ENCODE peak calls at places on chromosomes 11 and 22, in four cellular contexts. Q, U, L and S are unnamed samples.

GRCh38 chr11:87778341-87778740 is 396.9 kb downstream of the RAB38 start:
- DNase-seq in Q (no peak), U (no peak), L (no peak), S (no peak)

GRCh38 chr22:41478891-41479521 is 10.1 kb downstream of the ACO2 start:
- DNase-seq in Q (no peak), U (no peak), L (no peak), S (no peak)

GRCh38 chr22:34070051-34070450 is 149.8 kb upstream of the LARGE1 start:
- DNase-seq in Q (no peak), U (no peak), L (no peak), S (no peak)

GRCh38 chr22:28969401-28970168 is 86.2 kb downstream of the ZNRF3 start:
- DNase-seq in Q (no peak), U (no peak), L (no peak), S (no peak)

GRCh38 chr22:23549198-23549595 is 30.9 kb downstream of the IGLL1 start:
- DNase-seq in Q (no peak), U (no peak), L (no peak), S (no peak)

GRCh38 chr11:123454060-123454651 is 24.1 kb downstream of the GRAMD1B start:
- DNase-seq in Q (no peak), U (peak; percentile 97), L (no peak), S (no peak)

GRCh38 chr22:49966041-49966715 is 5.6 kb downstream of the PIM3 start:
- DNase-seq in Q (no peak), U (no peak), L (no peak), S (no peak)

GRCh38 chr22:18070041-18070440 is 7.7 kb upstream of the PEX26 start:
- DNase-seq in Q (no peak), U (no peak), L (no peak), S (no peak)

GRCh38 chr11:111840143-111840542 is 31.2 kb downstream of the ALG9 start:
- DNase-seq in Q (no peak), U (no peak), L (peak; percentile 93), S (no peak)

GRCh38 chr11:64710418-64711137 is 12.4 kb downstream of the NRXN2 start:
- DNase-seq in Q (no peak), U (no peak), L (no peak), S (no peak)

GRCh38 chr11:15852179-15852578 is 504.2 kb downstream of the SOX6 start:
- DNase-seq in Q (peak; percentile 21), U (peak; percentile 27), L (peak; percentile 13), S (no peak)

GRCh38 chr11:119107538-119108150 is 500 bp downstream of the C2CD2L start:
- DNase-seq in Q (peak; percentile 16), U (no peak), L (no peak), S (no peak)

GRCh38 chr22:40572976-40573375 is 63.5 kb downstream of the MRTFA start:
- DNase-seq in Q (no peak), U (no peak), L (no peak), S (no peak)

GRCh38 chr22:37633082-37633692 is 6.3 kb upstream of the SH3BP1 start:
- DNase-seq in Q (no peak), U (no peak), L (no peak), S (no peak)

GRCh38 chr11:44036811-44037657 is 10.7 kb upstream of the ACCSL start:
- DNase-seq in Q (peak; percentile 57), U (peak; percentile 72), L (peak; percentile 63), S (peak; percentile 80)

GRCh38 chr22:38707346-38707745 is 1.6 kb downstream of the GTPBP1 start:
- DNase-seq in Q (no peak), U (peak; percentile 61), L (peak; percentile 80), S (no peak)

GRCh38 chr11:18064450-18065048 is 18.5 kb upstream of the TPH1 start:
- DNase-seq in Q (no peak), U (no peak), L (no peak), S (no peak)

GRCh38 chr11:34143048-34143447 is 37.6 kb downstream of the NAT10 start:
- DNase-seq in Q (no peak), U (no peak), L (no peak), S (no peak)

GRCh38 chr22:46480396-46480795 is 57.0 kb downstream of the CELSR1 start:
- DNase-seq in Q (no peak), U (no peak), L (no peak), S (no peak)

GRCh38 chr11:17597770-17598169 is 50.7 kb downstream of the OTOG start:
- DNase-seq in Q (no peak), U (no peak), L (no peak), S (no peak)

GRCh38 chr22:20516399-20516798 is 9.0 kb downstream of the MED15 start:
- DNase-seq in Q (no peak), U (no peak), L (no peak), S (no peak)

GRCh38 chr11:44454686-44455085 is 110.8 kb upstream of the CD82 start:
- DNase-seq in Q (no peak), U (no peak), L (no peak), S (no peak)

GRCh38 chr22:26845016-26845728 is 187.8 kb downstream of the MIAT start:
- DNase-seq in Q (no peak), U (no peak), L (no peak), S (no peak)

GRCh38 chr22:24444729-24445466 is 17.5 kb downstream of the ADORA2A start:
- DNase-seq in Q (peak; percentile 28), U (no peak), L (no peak), S (no peak)

GRCh38 chr11:100876826-100877545 is 189.9 kb downstream of the ARHGAP42 start:
- DNase-seq in Q (no peak), U (peak; percentile 27), L (no peak), S (no peak)

GRCh38 chr11:112439614-112440013 is 179.0 kb upstream of the PLET1 start:
- DNase-seq in Q (no peak), U (no peak), L (no peak), S (no peak)

DNA sequence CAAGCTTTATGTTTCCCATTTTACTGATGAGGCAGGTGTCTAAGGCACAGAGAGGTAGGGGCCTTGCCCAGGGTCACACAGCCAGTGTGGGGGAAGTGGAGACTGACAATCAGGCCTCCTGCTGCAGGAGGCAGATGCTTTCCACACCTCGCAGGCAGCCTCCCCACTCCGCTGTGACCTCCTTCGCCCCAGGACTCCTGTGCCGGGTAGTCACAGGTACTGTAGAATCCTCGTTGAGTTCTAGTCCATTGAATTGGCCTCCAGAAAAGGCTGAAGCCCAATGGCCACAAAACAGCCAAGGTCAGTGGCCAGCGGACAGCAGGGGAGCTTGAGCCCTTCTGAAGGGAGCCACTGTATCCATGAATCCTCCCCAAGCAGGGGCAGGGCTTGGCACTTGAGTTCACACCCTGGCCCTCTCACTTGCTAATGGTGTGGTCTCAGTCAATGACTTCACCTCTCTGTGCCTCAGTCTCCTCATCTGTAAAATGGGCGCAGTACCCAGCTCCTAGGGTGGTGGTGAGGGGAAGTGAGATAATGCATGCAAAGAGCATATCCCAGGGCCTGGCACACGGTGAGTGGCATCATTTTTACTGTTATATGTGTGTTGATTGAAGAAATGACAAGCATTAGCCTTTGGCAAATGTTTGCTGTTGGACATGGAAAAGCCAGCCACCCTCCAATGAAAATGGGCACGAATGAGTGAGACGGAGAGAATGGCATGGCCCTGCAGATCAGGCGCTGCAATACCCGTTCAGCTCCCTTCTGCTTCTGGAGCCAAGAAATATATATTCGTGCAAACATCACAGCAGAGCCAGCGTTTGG is 1.2 kb upstream of the FXYD2 start:
- DNase-seq in Q (no peak), U (no peak), L (no peak), S (no peak)
- TF ChIP-seq RNF2 in Q (no peak), U (no peak), L (no peak), S (no peak)

DNA sequence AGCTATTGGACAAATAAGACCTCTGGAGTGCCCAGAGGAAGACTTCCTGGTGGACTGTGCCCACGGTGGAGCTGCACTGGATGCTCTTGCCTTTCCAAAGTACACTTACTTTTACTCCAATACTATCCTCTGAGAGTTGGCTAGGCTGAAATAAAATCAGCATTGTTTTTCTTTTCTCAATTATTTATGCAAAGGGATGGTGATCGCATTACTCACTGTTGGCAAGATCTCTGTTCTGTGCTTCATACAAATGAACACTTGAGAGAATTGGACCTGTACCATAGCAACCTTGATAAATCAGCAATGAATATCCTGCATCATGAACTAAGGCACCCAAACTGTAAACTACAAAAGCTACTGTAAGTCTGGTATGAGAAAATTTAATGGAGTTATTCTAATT is 26.2 kb downstream of the NLRP14 start:
- DNase-seq in Q (no peak), U (no peak), L (no peak), S (no peak)
- TF ChIP-seq RNF2 in Q (no peak), U (no peak), L (no peak), S (no peak)

GRCh38 chr11:69001301-69002081 is 11.6 kb downstream of the MRGPRF start:
- DNase-seq in Q (no peak), U (no peak), L (no peak), S (no peak)
- TF ChIP-seq RNF2 in Q (no peak), U (no peak), L (no peak), S (no peak)

DNA sequence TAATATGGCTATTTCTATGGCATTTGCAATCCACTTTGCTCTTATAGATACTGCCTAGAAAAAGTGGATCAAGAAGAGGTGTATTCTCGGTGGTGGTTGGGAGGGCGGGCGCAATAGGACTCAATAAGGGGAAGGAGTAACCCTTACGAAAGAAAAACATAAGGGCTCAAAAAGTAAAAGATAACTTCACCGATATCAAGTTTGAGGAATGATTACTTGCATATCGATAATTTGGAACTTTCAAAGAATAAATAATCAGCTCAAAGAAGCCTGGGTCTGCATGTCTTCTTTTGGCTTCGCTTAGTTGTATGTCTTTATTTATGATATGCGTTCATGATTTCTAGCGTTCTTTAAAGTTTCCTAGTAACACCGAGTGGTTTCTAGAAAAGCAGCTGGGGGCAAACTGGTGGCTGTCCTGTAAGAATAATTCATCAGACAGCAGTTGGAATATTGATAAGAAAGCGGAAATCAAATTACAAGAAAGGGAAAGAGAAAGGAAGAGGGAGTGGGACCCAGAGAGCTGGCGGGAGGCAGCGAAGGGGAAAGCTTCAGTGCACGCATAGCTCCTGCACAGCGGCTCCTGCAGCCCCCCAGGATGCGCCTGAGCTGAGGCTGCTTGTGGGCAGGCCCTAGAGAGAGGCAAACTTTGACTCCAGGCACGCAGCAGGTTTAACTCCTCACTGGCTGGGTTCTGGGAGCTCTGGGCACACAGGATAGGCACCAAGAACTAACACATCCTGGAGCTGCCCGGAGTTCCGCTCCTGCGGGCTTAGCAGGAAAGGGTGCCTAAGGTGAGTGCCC is 9.1 kb upstream of the FLI1 start:
- DNase-seq in Q (no peak), U (no peak), L (no peak), S (no peak)
- TF ChIP-seq RNF2 in Q (no peak), U (no peak), L (no peak), S (peak; percentile 64)

GRCh38 chr22:36405671-36406070 is 17.9 kb upstream of the MYH9 start:
- DNase-seq in Q (no peak), U (no peak), L (no peak), S (no peak)
- TF ChIP-seq RNF2 in Q (no peak), U (no peak), L (no peak), S (no peak)

GRCh38 chr22:44773082-44773481 is 20.7 kb downstream of the ARHGAP8 start:
- DNase-seq in Q (no peak), U (no peak), L (no peak), S (no peak)
- TF ChIP-seq RNF2 in Q (no peak), U (no peak), L (no peak), S (no peak)